ENCODE peak calls at places on chromosomes 16 and 17, in eight cellular contexts. X, W, U, G, B, F, M and L are unnamed samples.

GRCh38 chr16:64290461-64290860 is 831.4 kb downstream of the CDH11 start:
- DNase-seq in X (no peak), W (no peak), U (no peak), G (no peak), B (no peak), F (no peak), M (no peak), L (no peak)

GRCh38 chr17:50440172-50440837 is 14.3 kb downstream of the ACSF2 start:
- DNase-seq in X (no peak), W (no peak), U (no peak), G (peak; percentile 81), B (no peak), F (no peak), M (peak; percentile 87), L (no peak)

GRCh38 chr17:17235212-17236174 is 1.5 kb downstream of the FLCN start:
- DNase-seq in X (no peak), W (no peak), U (no peak), G (no peak), B (no peak), F (no peak), M (no peak), L (peak; percentile 32)

GRCh38 chr16:2874584-2875362 is 8.2 kb upstream of the FLYWCH2 start:
- DNase-seq in X (no peak), W (peak; percentile 27), U (peak; percentile 83), G (peak; percentile 92), B (peak; percentile 82), F (peak; percentile 84), M (peak; percentile 83), L (no peak)

GRCh38 chr17:75152971-75153853 is 1.1 kb downstream of the JPT1 start:
- DNase-seq in X (no peak), W (no peak), U (peak; percentile 64), G (no peak), B (no peak), F (peak; percentile 55), M (no peak), L (no peak)

GRCh38 chr17:72111374-72111773 is 9.4 kb upstream of the SOX9 start:
- DNase-seq in X (no peak), W (no peak), U (no peak), G (no peak), B (no peak), F (no peak), M (no peak), L (no peak)

GRCh38 chr17:79984045-79984840 is 51.4 kb downstream of the TBC1D16 start:
- DNase-seq in X (no peak), W (no peak), U (no peak), G (no peak), B (no peak), F (peak; percentile 21), M (no peak), L (no peak)

GRCh38 chr16:24609740-24610420 is 70.5 kb downstream of the RBBP6 start:
- DNase-seq in X (peak; percentile 32), W (no peak), U (peak; percentile 93), G (peak; percentile 85), B (peak; percentile 35), F (peak; percentile 65), M (peak; percentile 54), L (peak; percentile 30)

GRCh38 chr16:20707461-20707860 is 10.0 kb upstream of the ACSM1 start:
- DNase-seq in X (no peak), W (no peak), U (no peak), G (no peak), B (no peak), F (no peak), M (peak; percentile 62), L (no peak)

GRCh38 chr17:69093279-69093789 is 32.6 kb upstream of the ABCA9 start:
- DNase-seq in X (no peak), W (no peak), U (no peak), G (no peak), B (no peak), F (no peak), M (no peak), L (no peak)

GRCh38 chr17:34996422-34997029 is 16.2 kb downstream of the LIG3 start:
- DNase-seq in X (no peak), W (no peak), U (no peak), G (no peak), B (no peak), F (no peak), M (no peak), L (no peak)

GRCh38 chr17:78426293-78426879 is 47.9 kb downstream of the PGS1 start:
- DNase-seq in X (no peak), W (no peak), U (no peak), G (peak; percentile 64), B (no peak), F (no peak), M (no peak), L (no peak)

GRCh38 chr16:89242795-89243200 is 25.3 kb downstream of the ZNF778 start:
- DNase-seq in X (no peak), W (no peak), U (no peak), G (no peak), B (no peak), F (no peak), M (no peak), L (no peak)

GRCh38 chr17:16881239-16881924 is 90.5 kb downstream of the TNFRSF13B start:
- DNase-seq in X (no peak), W (no peak), U (no peak), G (no peak), B (no peak), F (no peak), M (peak; percentile 9), L (no peak)

GRCh38 chr16:22675745-22676540 is 138.0 kb upstream of the HS3ST2 start:
- DNase-seq in X (no peak), W (no peak), U (no peak), G (no peak), B (no peak), F (peak; percentile 24), M (no peak), L (no peak)

GRCh38 chr16:50587543-50587942 is 39.3 kb downstream of the NKD1 start:
- DNase-seq in X (no peak), W (no peak), U (no peak), G (no peak), B (no peak), F (no peak), M (no peak), L (no peak)

DNA sequence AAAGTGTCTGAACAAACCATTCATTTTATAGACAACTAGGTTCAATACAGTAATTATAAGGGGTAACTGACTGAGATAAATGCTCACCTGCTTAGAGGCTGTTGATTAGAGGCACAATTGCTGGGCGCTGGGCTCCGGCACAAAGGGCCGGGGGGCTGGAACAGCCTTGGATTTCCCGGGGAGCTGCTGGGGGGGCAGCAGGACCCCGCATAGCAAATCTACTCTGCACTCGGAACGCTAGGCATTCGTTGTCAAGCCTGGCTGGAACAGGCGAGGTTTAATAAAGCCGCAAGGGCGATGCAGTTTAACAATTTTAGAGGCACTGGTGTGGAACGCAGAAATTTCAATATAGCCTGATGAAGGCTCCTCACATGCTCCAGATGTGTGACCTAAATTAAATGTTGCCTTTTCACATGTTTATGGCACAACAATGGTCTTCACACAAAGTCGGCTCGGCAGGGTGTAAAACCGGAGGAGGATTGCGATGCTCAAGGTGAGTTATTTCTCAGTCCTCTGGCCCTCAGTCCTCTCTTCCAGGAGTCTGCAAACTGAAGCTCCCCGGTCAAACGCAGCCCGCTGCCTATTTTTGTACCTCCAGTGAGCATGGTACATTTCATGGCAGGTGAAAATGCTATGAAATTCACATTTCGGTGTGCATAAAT is 133.9 kb upstream of the IRX6 start:
- DNase-seq in X (no peak), W (no peak), U (no peak), G (no peak), B (no peak), F (no peak), M (no peak), L (no peak)
- TF ChIP-seq CTCF in X (no peak), W (no peak), U (no peak), G (no peak), B (no peak), F (no peak), M (no peak), L (no peak)

DNA sequence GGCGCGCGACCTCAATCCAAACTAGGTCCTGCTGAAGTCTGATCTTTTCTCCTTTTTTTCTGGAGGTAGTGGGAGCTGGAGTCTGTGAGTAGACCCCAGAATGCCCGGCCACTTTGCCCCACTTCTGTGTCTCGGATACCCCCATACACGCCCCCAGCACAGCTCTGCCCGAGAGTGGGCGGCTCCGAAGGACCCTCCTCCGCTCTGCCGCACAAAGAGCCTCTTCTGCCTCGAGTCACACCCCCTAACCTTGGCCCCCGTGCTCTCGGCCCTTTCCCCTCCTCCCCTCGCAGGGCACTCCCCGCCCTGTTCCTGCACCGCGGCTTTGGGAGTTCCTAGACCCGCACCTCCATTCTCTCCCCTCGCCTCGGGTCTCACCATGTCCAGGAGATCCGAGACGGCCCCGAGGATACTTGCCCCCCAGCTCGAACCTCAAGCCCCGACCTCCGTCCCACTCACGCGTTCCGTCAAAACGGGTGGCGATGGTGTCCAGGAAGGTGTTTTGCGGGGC is 476 bp downstream of the KCNH4 start:
- DNase-seq in X (no peak), W (no peak), U (no peak), G (no peak), B (no peak), F (no peak), M (no peak), L (no peak)
- H3K4me3 ChIP-seq in X (no peak overlapping the region), W (peak overlapping the region; percentile 11), U (peak overlapping the region; percentile 30), G (no peak overlapping the region), B (peak overlapping the region; percentile 66), F (peak overlapping the region; percentile 26), M (peak overlapping the region; percentile 42), L (peak overlapping the region; percentile 39)

GRCh38 chr17:76955191-76955590 is 87.0 kb downstream of the MGAT5B start:
- DNase-seq in X (no peak), W (no peak), U (no peak), G (peak; percentile 46), B (no peak), F (no peak), M (no peak), L (no peak)

GRCh38 chr17:76951375-76951905 is 83.2 kb downstream of the MGAT5B start:
- DNase-seq in X (no peak), W (no peak), U (no peak), G (peak; percentile 8), B (no peak), F (no peak), M (no peak), L (no peak)

GRCh38 chr17:76952402-76952801 is 84.2 kb downstream of the MGAT5B start:
- DNase-seq in X (no peak), W (no peak), U (no peak), G (no peak), B (no peak), F (no peak), M (no peak), L (no peak)

GRCh38 chr17:76953926-76954325 is 85.7 kb downstream of the MGAT5B start:
- DNase-seq in X (no peak), W (no peak), U (peak; percentile 19), G (peak; percentile 11), B (no peak), F (no peak), M (no peak), L (no peak)

DNA sequence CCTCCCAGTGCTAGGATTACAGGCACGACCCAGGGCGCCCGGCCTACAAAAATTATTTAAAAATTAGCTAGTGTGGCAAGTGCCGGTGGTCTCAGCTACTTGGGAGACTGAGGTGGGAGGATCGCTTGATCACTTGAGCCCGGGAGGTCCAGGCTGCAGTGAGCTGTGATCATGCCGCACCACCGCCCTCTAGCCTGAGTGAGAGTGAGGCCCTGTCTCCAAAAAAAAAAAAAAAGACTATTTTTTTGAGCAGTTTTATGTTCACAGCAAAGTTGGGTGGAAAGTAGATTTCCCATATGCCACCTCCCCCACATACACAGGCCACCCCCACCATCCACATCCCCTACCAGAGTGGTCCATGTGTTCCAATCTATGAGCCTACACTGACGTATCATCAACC is 84.9 kb downstream of the MGAT5B start:
- DNase-seq in X (no peak), W (no peak), U (no peak), G (peak; percentile 18), B (no peak), F (no peak), M (no peak), L (no peak)
- TF ChIP-seq CTCF in X (no peak), W (no peak), U (no peak), G (no peak), B (no peak), F (no peak), M (no peak), L (no peak)

GRCh38 chr17:48406936-48407567 is 23.0 kb downstream of the SKAP1 start:
- DNase-seq in X (no peak), W (no peak), U (peak; percentile 84), G (no peak), B (no peak), F (no peak), M (no peak), L (no peak)
- H3K4me3 ChIP-seq in X (no peak overlapping the region), W (no peak overlapping the region), U (no peak overlapping the region), G (no peak overlapping the region), B (no peak overlapping the region), F (no peak overlapping the region), M (no peak overlapping the region), L (no peak overlapping the region)